ENCODE peak calls at places on chromosomes 4 and X, in nine cellular contexts. W is SK-N-SH, H is HCT116, Y is sigmoid colon, Q is endothelial cell of umbilical vein, A is K562, J is breast epithelium, R is H1, Z is HL-60. M is an unnamed sample.

GRCh38 chrX:68936608-68937007 is 107.8 kb downstream of the EFNB1 start:
- DNase-seq in W (no peak), H (no peak), Y (peak), Q (no peak), A (no peak), J (no peak), R (no peak), Z (no peak), M (peak)

GRCh38 chrX:48667504-48667903 is 16.1 kb upstream of the WAS start:
- DNase-seq in W (no peak), H (no peak), Y (no peak), Q (no peak), A (no peak), J (no peak), R (no peak), Z (no peak), M (no peak)

GRCh38 chr4:170884965-170885583 is 795.3 kb upstream of the AADAT start:
- DNase-seq in W (no peak), H (no peak), Y (no peak), Q (no peak), A (no peak), J (no peak), R (no peak), Z (no peak), M (no peak)

GRCh38 chrX:78011846-78012245 is 42.4 kb upstream of the PGAM4 start:
- DNase-seq in W (no peak), H (no peak), Y (no peak), Q (no peak), A (no peak), J (no peak), R (no peak), Z (no peak), M (no peak)

GRCh38 chr4:62162606-62163005 is 962.5 kb downstream of the ADGRL3 start:
- DNase-seq in W (no peak), H (no peak), Y (no peak), Q (no peak), A (no peak), J (no peak), R (peak), Z (no peak), M (no peak)

GRCh38 chr4:100414016-100414790 is 103.6 kb downstream of the EMCN start:
- DNase-seq in W (no peak), H (no peak), Y (no peak), Q (no peak), A (no peak), J (no peak), R (no peak), Z (no peak), M (no peak)

GRCh38 chr4:145703850-145704528 is 24.0 kb downstream of the C4orf51 start:
- DNase-seq in W (no peak), H (no peak), Y (no peak), Q (no peak), A (no peak), J (peak), R (peak), Z (no peak), M (no peak)

GRCh38 chr4:85967872-85968271 is 392.0 kb downstream of the MAPK10 start:
- DNase-seq in W (no peak), H (no peak), Y (no peak), Q (no peak), A (no peak), J (no peak), R (no peak), Z (no peak), M (no peak)

GRCh38 chr4:83704786-83705185 is 168.9 kb downstream of the GPAT3 start:
- DNase-seq in W (no peak), H (no peak), Y (no peak), Q (no peak), A (no peak), J (no peak), R (no peak), Z (no peak), M (no peak)

GRCh38 chr4:148510211-148510610 is 68.0 kb upstream of the NR3C2 start:
- DNase-seq in W (no peak), H (no peak), Y (no peak), Q (no peak), A (no peak), J (no peak), R (no peak), Z (no peak), M (no peak)

GRCh38 chrX:38275615-38276014 is 51.7 kb downstream of the RPGR start:
- DNase-seq in W (no peak), H (peak), Y (no peak), Q (peak), A (no peak), J (no peak), R (no peak), Z (peak), M (no peak)

GRCh38 chrX:54540289-54540688 is 10.3 kb downstream of the GNL3L start:
- DNase-seq in W (no peak), H (no peak), Y (no peak), Q (peak), A (no peak), J (no peak), R (no peak), Z (no peak), M (no peak)

GRCh38 chr4:15702941-15703403 is at the start of gene BST1:
- DNase-seq in W (peak), H (no peak), Y (peak), Q (peak), A (no peak), J (no peak), R (no peak), Z (peak), M (peak)

GRCh38 chr4:77861500-77861899 is 1.1 kb upstream of the MRPL1 start:
- DNase-seq in W (no peak), H (no peak), Y (no peak), Q (no peak), A (no peak), J (no peak), R (no peak), Z (no peak), M (no peak)

GRCh38 chr4:143586080-143586479 is 72.6 kb downstream of the SMARCA5 start:
- DNase-seq in W (no peak), H (no peak), Y (no peak), Q (peak), A (no peak), J (no peak), R (no peak), Z (no peak), M (no peak)

GRCh38 chr4:38669233-38669632 is 5.2 kb downstream of the KLF3 start:
- DNase-seq in W (no peak), H (no peak), Y (no peak), Q (peak), A (no peak), J (no peak), R (no peak), Z (no peak), M (no peak)

GRCh38 chrX:113833096-113833495 is 750.8 kb upstream of the HTR2C start:
- DNase-seq in W (no peak), H (no peak), Y (no peak), Q (no peak), A (no peak), J (no peak), R (no peak), Z (no peak), M (no peak)

GRCh38 chr4:174993916-174994315 is 75.8 kb downstream of the ADAM29 start:
- DNase-seq in W (no peak), H (no peak), Y (no peak), Q (no peak), A (no peak), J (no peak), R (no peak), Z (no peak), M (no peak)

GRCh38 chr4:37561803-37562207 is 124.4 kb downstream of the RELL1 start:
- DNase-seq in W (no peak), H (no peak), Y (no peak), Q (peak), A (peak), J (no peak), R (no peak), Z (no peak), M (no peak)

GRCh38 chrX:144849141-144849540 is 398.2 kb upstream of the SPANXN1 start:
- DNase-seq in W (no peak), H (no peak), Y (no peak), Q (no peak), A (no peak), J (no peak), R (no peak), Z (no peak), M (no peak)

GRCh38 chrX:79081895-79082512 is 62.5 kb upstream of the GPR174 start:
- DNase-seq in W (peak), H (no peak), Y (no peak), Q (peak), A (peak), J (no peak), R (no peak), Z (no peak), M (no peak)

GRCh38 chrX:103498786-103499185 is 20.5 kb downstream of the RAB40A start:
- DNase-seq in W (no peak), H (no peak), Y (no peak), Q (no peak), A (no peak), J (no peak), R (no peak), Z (no peak), M (no peak)

GRCh38 chrX:108614616-108615015 is 121.7 kb downstream of the IRS4 start:
- DNase-seq in W (no peak), H (no peak), Y (no peak), Q (no peak), A (no peak), J (no peak), R (no peak), Z (no peak), M (no peak)

GRCh38 chr4:118997601-118998000 is 108.9 kb downstream of the SYNPO2 start:
- DNase-seq in W (no peak), H (no peak), Y (no peak), Q (no peak), A (no peak), J (no peak), R (no peak), Z (no peak), M (no peak)
- TF ChIP-seq POLR2AphosphoS5 in W (no peak), H (no peak), Y (peak), Q (no peak), A (no peak), J (no peak), R (no peak), Z (no peak), M (peak)

GRCh38 chrX:118188977-118189376 is 72.4 kb upstream of the KLHL13 start:
- DNase-seq in W (peak), H (no peak), Y (no peak), Q (no peak), A (no peak), J (no peak), R (no peak), Z (no peak), M (no peak)
- TF ChIP-seq POLR2AphosphoS5 in W (no peak), H (no peak), Y (no peak), Q (no peak), A (no peak), J (no peak), R (no peak), Z (no peak), M (no peak)

GRCh38 chrX:140709421-140709846 is at the start of gene LINC00632:
- DNase-seq in W (peak), H (no peak), Y (no peak), Q (no peak), A (no peak), J (no peak), R (no peak), Z (no peak), M (no peak)
- TF ChIP-seq POLR2AphosphoS5 in W (no peak), H (no peak), Y (peak), Q (no peak), A (no peak), J (no peak), R (peak), Z (no peak), M (no peak)

DNA sequence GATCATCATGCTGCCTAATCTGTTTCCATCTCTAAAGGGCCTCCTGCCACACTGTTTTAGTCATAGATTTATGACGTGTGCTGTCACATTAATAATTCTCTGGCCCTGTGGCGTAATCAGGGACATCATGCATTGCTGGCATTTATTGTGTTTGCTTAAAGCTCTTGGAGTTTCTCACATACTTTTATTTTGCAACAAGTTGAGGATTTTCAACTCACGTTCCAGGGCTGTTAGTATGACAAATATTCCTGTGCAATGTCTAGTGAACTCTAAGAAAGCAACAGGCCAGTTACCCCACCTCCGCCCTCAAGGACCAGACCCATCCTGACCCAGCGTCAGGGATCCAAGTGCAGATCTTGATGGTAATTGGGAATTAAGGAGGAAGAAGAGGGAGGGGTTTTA is 7.8 kb upstream of the PIGA start:
- DNase-seq in W (no peak), H (no peak), Y (no peak), Q (no peak), A (no peak), J (no peak), R (no peak), Z (no peak), M (no peak)
- TF ChIP-seq POLR2AphosphoS5 in W (no peak), H (no peak), Y (no peak), Q (no peak), A (no peak), J (no peak), R (no peak), Z (no peak), M (no peak)

GRCh38 chr4:76831475-76832390 is 66.2 kb downstream of the SOWAHB start:
- DNase-seq in W (no peak), H (no peak), Y (no peak), Q (peak), A (no peak), J (no peak), R (no peak), Z (no peak), M (no peak)

GRCh38 chr4:76830612-76831474 is 67.1 kb downstream of the SOWAHB start:
- DNase-seq in W (no peak), H (peak), Y (no peak), Q (peak), A (no peak), J (no peak), R (no peak), Z (no peak), M (peak)
- TF ChIP-seq POLR2AphosphoS5 in W (no peak), H (peak), Y (peak), Q (peak), A (no peak), J (no peak), R (no peak), Z (no peak), M (peak)